ENCODE peak calls at places on chromosomes 16 and 17, in four cellular contexts. A is activated CD4-positive, alpha-beta T cell treated with anti-CD3 and anti-CD28 coated beads for 48 hours; L is CD4-positive, alpha-beta memory T cell; F is stimulated activated CD4-positive, alpha-beta T cell treated with anti-CD3 and anti-CD28 coated beads, Interleukin-2, amount 100 ng/mL, for 48 hours. N is an unnamed sample.

GRCh38 chr17:8941520-8941919 is 24.0 kb downstream of the PIK3R5 start:
- DNase-seq in A (peak), L (peak), F (no peak), N (no peak)

GRCh38 chr17:77002103-77003045 is 134.2 kb downstream of the MGAT5B start:
- DNase-seq in A (no peak), L (no peak), F (no peak), N (peak)

GRCh38 chr17:2393954-2394749 is 6.7 kb downstream of the MNT start:
- DNase-seq in A (peak), L (no peak), F (no peak), N (peak)

GRCh38 chr17:76432712-76433336 is 20.1 kb downstream of the UBE2O start:
- DNase-seq in A (no peak), L (no peak), F (no peak), N (peak)

GRCh38 chr16:86457621-86458456 is 52.5 kb upstream of the FOXF1 start:
- DNase-seq in A (no peak), L (no peak), F (no peak), N (no peak)

GRCh38 chr17:17140590-17140980 is 65.5 kb downstream of the PLD6 start:
- DNase-seq in A (no peak), L (no peak), F (no peak), N (no peak)

GRCh38 chr17:83151442-83152220 is 72.2 kb downstream of the METRNL start:
- DNase-seq in A (no peak), L (no peak), F (no peak), N (no peak)

GRCh38 chr16:3959148-3959547 is 78.6 kb upstream of the CREBBP start:
- DNase-seq in A (no peak), L (no peak), F (no peak), N (no peak)

GRCh38 chr17:73288534-73289302 is 23.1 kb downstream of the CDC42EP4 start:
- DNase-seq in A (no peak), L (no peak), F (no peak), N (no peak)

GRCh38 chr16:59634951-59635350 is 900.8 kb upstream of the GOT2 start:
- DNase-seq in A (no peak), L (no peak), F (no peak), N (no peak)

GRCh38 chr16:3152022-3152272 is 17.1 kb downstream of the ZNF213 start:
- DNase-seq in A (peak), L (peak), F (no peak), N (no peak)

GRCh38 chr17:16886655-16887322 is 85.1 kb downstream of the TNFRSF13B start:
- DNase-seq in A (peak), L (no peak), F (no peak), N (no peak)

GRCh38 chr17:37220609-37220953 is 155.2 kb upstream of the C17orf78 start:
- DNase-seq in A (peak), L (peak), F (no peak), N (no peak)

GRCh38 chr17:50675190-50675589 is 32.5 kb downstream of the ANKRD40 start:
- DNase-seq in A (no peak), L (no peak), F (no peak), N (no peak)

GRCh38 chr16:19073344-19073743 is 5.9 kb downstream of the COQ7 start:
- DNase-seq in A (no peak), L (no peak), F (no peak), N (no peak)

GRCh38 chr16:19809693-19810092 is 75.0 kb downstream of the GPRC5B start:
- DNase-seq in A (no peak), L (no peak), F (no peak), N (no peak)

GRCh38 chr16:88631384-88631783 is 7.0 kb upstream of the IL17C start:
- DNase-seq in A (no peak), L (no peak), F (no peak), N (no peak)

GRCh38 chr16:86911311-86911999 is 333.1 kb downstream of the FOXL1 start:
- DNase-seq in A (no peak), L (no peak), F (no peak), N (no peak)

GRCh38 chr17:82849076-82849945 is 9.5 kb upstream of the ZNF750 start:
- DNase-seq in A (no peak), L (no peak), F (no peak), N (no peak)

GRCh38 chr17:76793775-76794174 is 55.9 kb downstream of the MFSD11 start:
- DNase-seq in A (peak), L (no peak), F (no peak), N (peak)

GRCh38 chr17:81960130-81960958 is 643 bp downstream of the NOTUM start:
- DNase-seq in A (no peak), L (peak), F (no peak), N (peak)

GRCh38 chr16:1395444-1396074 is 18.9 kb downstream of the UNKL start:
- DNase-seq in A (no peak), L (no peak), F (no peak), N (no peak)

GRCh38 chr16:64278196-64278595 is 843.7 kb downstream of the CDH11 start:
- DNase-seq in A (no peak), L (no peak), F (no peak), N (no peak)

GRCh38 chr17:79008666-79009387 is 737 bp downstream of the CANT1 start:
- DNase-seq in A (no peak), L (no peak), F (no peak), N (no peak)

GRCh38 chr17:17868637-17869522 is 32.1 kb upstream of the SREBF1 start:
- DNase-seq in A (no peak), L (no peak), F (no peak), N (no peak)

GRCh38 chr17:345992-346785 is 6.4 kb downstream of the RPH3AL start:
- DNase-seq in A (no peak), L (no peak), F (no peak), N (no peak)

GRCh38 chr17:21300601-21301571 is 16.4 kb downstream of the MAP2K3 start:
- DNase-seq in A (no peak), L (no peak), F (no peak), N (peak)

N was measured in RPMI8226.